ENCODE peak calls at places on chromosomes 6 and 20, in four cellular contexts. I is HCT116, R is fibroblast of lung, M is neural progenitor cell. P is an unnamed sample. For H3K9me3, the result is how much of the 10 kb centered on the place peaks cover.

GRCh38 chr6:155158044-155158843 is 105.6 kb upstream of the CLDN20 start:
- DNase-seq in I (no peak), R (peak), M (no peak), P (peak)

GRCh38 chr6:170003027-170003426 is 251.6 kb downstream of the ERMARD start:
- DNase-seq in I (no peak), R (no peak), M (no peak), P (no peak)

GRCh38 chr6:92376711-92377110 is 1042.6 kb downstream of the EPHA7 start:
- DNase-seq in I (no peak), R (peak), M (no peak), P (no peak)

GRCh38 chr6:75402296-75402695 is 91.3 kb downstream of the FILIP1 start:
- DNase-seq in I (peak), R (peak), M (no peak), P (peak)

GRCh38 chr20:24783631-24784492 is 165.2 kb upstream of the CST7 start:
- DNase-seq in I (no peak), R (no peak), M (peak), P (no peak)

GRCh38 chr20:58585753-58586540 is 65.1 kb upstream of the STX16 start:
- DNase-seq in I (no peak), R (no peak), M (no peak), P (no peak)

GRCh38 chr6:136037246-136037884 is 185.9 kb downstream of the PDE7B start:
- DNase-seq in I (no peak), R (no peak), M (no peak), P (peak)

GRCh38 chr6:154993026-154993425 is 2.1 kb upstream of the TIAM2 start:
- DNase-seq in I (no peak), R (no peak), M (no peak), P (no peak)

GRCh38 chr20:4740774-4741431 is 19.2 kb downstream of the PRND start:
- DNase-seq in I (peak), R (peak), M (peak), P (no peak)

GRCh38 chr6:117555882-117556498 is 46.3 kb downstream of the GOPC start:
- DNase-seq in I (no peak), R (no peak), M (peak), P (peak)

GRCh38 chr6:108156180-108156937 is 9.5 kb upstream of the NR2E1 start:
- DNase-seq in I (no peak), R (no peak), M (peak), P (peak)

GRCh38 chr20:57663241-57663640 is 43.0 kb upstream of the ZBP1 start:
- DNase-seq in I (no peak), R (no peak), M (no peak), P (no peak)

GRCh38 chr6:44712353-44713147 is 325.0 kb downstream of the CDC5L start:
- DNase-seq in I (no peak), R (peak), M (no peak), P (no peak)

GRCh38 chr20:48850257-48850656 is 22.5 kb upstream of the PREX1 start:
- DNase-seq in I (no peak), R (no peak), M (no peak), P (no peak)

GRCh38 chr20:2946988-2947961 is 74.0 kb downstream of the PTPRA start:
- DNase-seq in I (no peak), R (peak), M (peak), P (peak)

GRCh38 chr6:148358196-148358785 is 15.7 kb downstream of the SASH1 start:
- DNase-seq in I (no peak), R (peak), M (no peak), P (no peak)

GRCh38 chr6:109912136-109912535 is 66.0 kb upstream of the GPR6 start:
- DNase-seq in I (no peak), R (no peak), M (no peak), P (no peak)

GRCh38 chr6:31978831-31979230 is 3.0 kb upstream of the C4A start:
- DNase-seq in I (no peak), R (no peak), M (no peak), P (no peak)
- H3K9ac ChIP-seq in I (no peak), R (no peak), M (no peak), P (no peak)

GRCh38 chr6:113588646-113589045 is 268.5 kb upstream of the MARCKS start:
- DNase-seq in I (no peak), R (peak), M (no peak), P (no peak)
- H3K27ac ChIP-seq in I (no peak), R (no peak), M (peak), P (no peak)

GRCh38 chr6:124989136-124989983 is 27.1 kb downstream of the RNF217 start:
- DNase-seq in I (no peak), R (no peak), M (no peak), P (no peak)
- H3K9me3 ChIP-seq in I (under half), R (under half), M (under half), P (under half)

GRCh38 chr6:72579865-72580264 is 42.0 kb upstream of the KCNQ5 start:
- DNase-seq in I (no peak), R (peak), M (no peak), P (no peak)
- H3K9ac ChIP-seq in I (no peak), R (no peak), M (no peak), P (no peak)

GRCh38 chr6:35736982-35737412 is at the start of gene ARMC12:
- DNase-seq in I (no peak), R (no peak), M (no peak), P (no peak)
- H3K27ac ChIP-seq in I (no peak), R (no peak), M (peak), P (no peak)

DNA sequence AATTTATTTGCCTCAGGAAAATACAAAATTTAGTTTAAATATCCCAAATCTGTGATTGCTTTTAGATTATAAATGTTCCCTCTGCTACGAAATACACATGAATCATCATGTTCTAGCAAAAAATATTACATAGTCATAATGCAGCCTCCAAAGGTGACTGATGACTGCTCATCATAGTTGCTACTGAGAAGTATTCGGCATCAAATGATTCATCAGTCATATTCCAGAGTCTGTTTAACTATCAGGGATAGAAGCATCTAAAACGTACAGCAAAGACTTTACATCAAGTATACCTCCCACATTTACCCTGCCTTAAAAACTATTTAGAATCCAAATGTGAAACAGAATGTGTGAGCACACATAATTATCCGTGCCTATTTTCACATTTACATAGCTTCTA is 626.0 kb downstream of the CDH26 start:
- DNase-seq in I (no peak), R (no peak), M (no peak), P (peak)
- H3K9me3 ChIP-seq in I (under half), R (under half), M (under half), P (under half)

DNA sequence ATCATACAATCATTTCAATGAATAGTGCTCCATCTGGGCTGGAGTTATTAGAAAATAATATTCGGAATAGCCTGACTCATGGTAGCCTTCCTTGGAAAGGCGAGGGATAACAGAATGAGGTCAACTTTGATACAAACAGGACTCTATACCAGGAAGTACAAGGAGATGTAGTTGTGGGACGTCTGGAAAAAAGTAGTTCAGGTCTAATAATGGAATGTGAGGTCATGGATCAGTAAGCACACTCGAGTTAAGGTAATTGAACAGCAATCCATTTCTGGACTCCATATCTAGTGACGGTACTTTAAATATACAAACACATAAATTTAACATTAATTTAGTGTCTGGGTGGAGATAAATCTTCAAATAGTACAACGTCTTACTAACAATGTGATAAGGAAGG is 1204.0 kb upstream of the ADGRB3 start:
- DNase-seq in I (no peak), R (no peak), M (no peak), P (no peak)
- H3K9ac ChIP-seq in I (no peak), R (no peak), M (no peak), P (no peak)

GRCh38 chr6:42441059-42441471 is 10.7 kb downstream of the TRERF1 start:
- DNase-seq in I (no peak), R (peak), M (no peak), P (no peak)

GRCh38 chr6:42440027-42440426 is 11.7 kb downstream of the TRERF1 start:
- DNase-seq in I (no peak), R (no peak), M (no peak), P (no peak)

GRCh38 chr6:42443312-42444075 is 8.2 kb downstream of the TRERF1 start:
- DNase-seq in I (no peak), R (no peak), M (no peak), P (no peak)

GRCh38 chr6:42446370-42446769 is 5.4 kb downstream of the TRERF1 start:
- DNase-seq in I (no peak), R (no peak), M (no peak), P (no peak)

DNA sequence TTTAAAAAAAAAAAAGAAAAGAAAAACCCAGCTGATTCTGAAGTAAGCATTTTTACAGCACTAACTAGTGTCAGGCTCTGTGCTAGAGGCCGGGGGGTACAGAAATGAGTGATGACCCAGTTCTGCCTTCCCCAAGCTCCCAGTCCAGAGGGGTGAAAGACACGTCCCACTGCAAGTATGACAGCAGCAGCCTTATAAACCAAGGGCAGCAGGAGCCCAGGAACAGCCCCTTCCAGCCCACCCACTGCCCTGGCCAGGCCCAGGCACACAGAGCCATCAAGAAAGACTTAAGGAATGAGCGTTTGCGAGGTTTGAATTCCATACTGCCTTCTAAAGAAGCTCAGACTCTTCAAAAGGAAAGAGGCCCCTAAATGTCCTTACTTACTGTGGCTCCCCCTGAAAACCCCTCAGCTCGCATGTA is 10.1 kb downstream of the TRERF1 start:
- DNase-seq in I (no peak), R (peak), M (peak), P (no peak)
- H3K27ac ChIP-seq in I (no peak), R (peak), M (peak), P (no peak)

DNA sequence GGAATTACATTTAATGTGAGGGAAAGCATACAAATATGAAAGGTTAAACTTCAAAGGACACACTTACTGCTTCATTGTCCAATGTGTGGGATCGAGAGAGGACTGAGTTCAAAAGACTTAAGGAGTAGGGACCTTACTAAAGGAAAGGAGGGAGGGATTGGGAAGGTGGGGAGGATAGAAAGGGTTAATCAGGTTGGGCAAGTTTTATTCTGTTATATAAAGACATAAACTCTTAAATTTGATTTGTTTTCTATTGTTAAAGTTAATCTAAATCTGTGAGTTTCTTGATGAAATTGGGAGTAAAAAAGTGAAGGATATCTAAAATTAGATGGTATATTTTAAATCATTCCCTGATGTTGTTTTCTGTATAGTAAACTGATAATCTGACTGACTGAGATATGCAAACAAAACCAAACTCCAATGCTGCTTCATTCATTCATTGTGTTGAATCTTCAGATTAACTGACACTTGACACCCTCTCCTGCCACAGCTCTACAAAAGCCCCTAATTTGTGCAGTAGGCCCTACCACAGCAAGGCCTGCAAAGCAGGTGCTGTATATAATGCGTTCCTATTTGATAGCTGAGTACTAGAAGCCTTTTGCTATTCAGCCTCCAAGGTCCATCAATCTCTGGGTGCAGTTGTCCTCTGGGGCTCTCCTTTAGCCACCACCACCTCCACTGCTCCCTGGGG is 1.3 kb upstream of the UBE2J1 start:
- DNase-seq in I (no peak), R (no peak), M (peak), P (no peak)
- H3K9me3 ChIP-seq in I (under half), R (under half), M (under half), P (under half)